ENCODE peak calls at places on chromosomes 2 and 18, in nine cellular contexts. G is SK-N-SH; R is cardiac fibroblast; E is lower leg skin; P is ovary; M is islet precursor cell; A is heart left ventricle; S is CD8-positive, alpha-beta T cell; C is hepatocyte. K is an unnamed sample.
A peak's percentile ranks its signal among the peaks of the same experiment; 100 is the strongest.

GRCh38 chr2:220837226-220837625 is 734.9 kb downstream of the EPHA4 start:
- DNase-seq in G (no peak), R (no peak), E (no peak), P (no peak), M (no peak), A (no peak), S (no peak), C (no peak), K (no peak)

GRCh38 chr2:224072541-224073188 is 33.6 kb upstream of the SERPINE2 start:
- DNase-seq in G (no peak), R (peak; percentile 79), E (no peak), P (peak; percentile 25), M (no peak), A (peak; percentile 57), S (no peak), C (no peak), K (no peak)

GRCh38 chr2:205975082-205975949 is 110.7 kb downstream of the INO80D start:
- DNase-seq in G (no peak), R (peak; percentile 53), E (peak; percentile 31), P (no peak), M (no peak), A (no peak), S (no peak), C (peak; percentile 74), K (no peak)

GRCh38 chr18:8188196-8188595 is 421.0 kb upstream of the RAB12 start:
- DNase-seq in G (no peak), R (peak; percentile 32), E (no peak), P (no peak), M (no peak), A (no peak), S (no peak), C (no peak), K (no peak)

GRCh38 chr2:224036731-224037376 is 2.2 kb downstream of the SERPINE2 start:
- DNase-seq in G (no peak), R (no peak), E (no peak), P (no peak), M (no peak), A (no peak), S (no peak), C (no peak), K (no peak)

GRCh38 chr2:28161466-28161865 is 231.2 kb upstream of the FOSL2 start:
- DNase-seq in G (no peak), R (peak; percentile 66), E (no peak), P (no peak), M (peak; percentile 66), A (no peak), S (no peak), C (no peak), K (no peak)

GRCh38 chr18:55343396-55344073 is 244.5 kb downstream of the TCF4 start:
- DNase-seq in G (no peak), R (peak; percentile 66), E (no peak), P (no peak), M (no peak), A (no peak), S (no peak), C (peak; percentile 33), K (no peak)

GRCh38 chr18:48829443-48830149 is 121.2 kb downstream of the SMAD7 start:
- DNase-seq in G (no peak), R (no peak), E (peak; percentile 80), P (peak; percentile 25), M (peak; percentile 83), A (no peak), S (no peak), C (peak; percentile 66), K (no peak)

GRCh38 chr2:121524650-121525425 is 5.8 kb upstream of the RNU4ATAC start:
- DNase-seq in G (no peak), R (no peak), E (no peak), P (no peak), M (no peak), A (no peak), S (no peak), C (no peak), K (no peak)

GRCh38 chr2:110124038-110124825 is 8.6 kb upstream of the MALL start:
- DNase-seq in G (no peak), R (no peak), E (no peak), P (no peak), M (no peak), A (no peak), S (no peak), C (no peak), K (no peak)

GRCh38 chr18:59145055-59145454 is 5.4 kb downstream of the SEC11C start:
- DNase-seq in G (no peak), R (no peak), E (no peak), P (no peak), M (no peak), A (no peak), S (no peak), C (no peak), K (no peak)

GRCh38 chr2:45241061-45241561 is 231.9 kb upstream of the SIX2 start:
- DNase-seq in G (no peak), R (peak; percentile 78), E (peak; percentile 21), P (no peak), M (no peak), A (no peak), S (no peak), C (no peak), K (no peak)

GRCh38 chr2:72222829-72223564 is 75.3 kb upstream of the CYP26B1 start:
- DNase-seq in G (peak; percentile 10), R (no peak), E (no peak), P (no peak), M (no peak), A (no peak), S (no peak), C (no peak), K (no peak)

GRCh38 chr2:62184499-62185045 is 11.3 kb upstream of the B3GNT2 start:
- DNase-seq in G (no peak), R (no peak), E (no peak), P (no peak), M (no peak), A (no peak), S (no peak), C (no peak), K (no peak)

GRCh38 chr2:240818543-240819403 is 1.2 kb downstream of the KIF1A start:
- DNase-seq in G (peak; percentile 76), R (no peak), E (peak; percentile 80), P (peak; percentile 9), M (peak; percentile 60), A (no peak), S (no peak), C (peak; percentile 38), K (peak; percentile 47)

GRCh38 chr18:23115683-23116096 is 19.6 kb upstream of the CABLES1 start:
- DNase-seq in G (no peak), R (peak; percentile 87), E (no peak), P (no peak), M (peak; percentile 84), A (no peak), S (no peak), C (peak; percentile 81), K (no peak)

GRCh38 chr2:166651991-166652390 is 157.9 kb upstream of the SCN7A start:
- DNase-seq in G (no peak), R (no peak), E (no peak), P (no peak), M (no peak), A (no peak), S (no peak), C (no peak), K (no peak)

GRCh38 chr2:9201185-9201891 is 5.3 kb upstream of the ASAP2 start:
- DNase-seq in G (no peak), R (peak; percentile 87), E (peak; percentile 6), P (no peak), M (peak; percentile 12), A (no peak), S (no peak), C (no peak), K (no peak)

GRCh38 chr2:22253171-22253570 is 1129.4 kb downstream of the TDRD15 start:
- DNase-seq in G (no peak), R (no peak), E (no peak), P (no peak), M (no peak), A (no peak), S (no peak), C (no peak), K (no peak)

GRCh38 chr18:1438458-1438910 is 533.8 kb downstream of the ADCYAP1 start:
- DNase-seq in G (no peak), R (no peak), E (no peak), P (no peak), M (peak; percentile 60), A (no peak), S (no peak), C (no peak), K (no peak)

GRCh38 chr2:196365923-196366322 is 194.5 kb upstream of the STK17B start:
- DNase-seq in G (no peak), R (no peak), E (no peak), P (no peak), M (no peak), A (no peak), S (no peak), C (no peak), K (no peak)

GRCh38 chr18:6747646-6748045 is 18.1 kb downstream of the ARHGAP28 start:
- DNase-seq in G (no peak), R (peak; percentile 83), E (no peak), P (no peak), M (no peak), A (no peak), S (no peak), C (no peak), K (no peak)

GRCh38 chr2:236250909-236251579 is 13.2 kb downstream of the ASB18 start:
- DNase-seq in G (no peak), R (no peak), E (no peak), P (no peak), M (no peak), A (no peak), S (no peak), C (no peak), K (no peak)

GRCh38 chr2:8983571-8983970 is 19.9 kb downstream of the MBOAT2 start:
- DNase-seq in G (no peak), R (peak; percentile 24), E (no peak), P (no peak), M (no peak), A (no peak), S (no peak), C (no peak), K (no peak)

GRCh38 chr18:63095768-63096167 is 223.8 kb downstream of the BCL2 start:
- DNase-seq in G (peak; percentile 32), R (no peak), E (no peak), P (no peak), M (peak; percentile 6), A (no peak), S (no peak), C (no peak), K (no peak)

GRCh38 chr2:160278101-160278888 is 78.2 kb upstream of the ITGB6 start:
- DNase-seq in G (no peak), R (no peak), E (no peak), P (no peak), M (no peak), A (no peak), S (no peak), C (no peak), K (no peak)

GRCh38 chr2:12005886-12006681 is 259.7 kb downstream of the LPIN1 start:
- DNase-seq in G (no peak), R (peak; percentile 40), E (no peak), P (no peak), M (no peak), A (no peak), S (peak; percentile 73), C (peak; percentile 17), K (no peak)

GRCh38 chr2:74441690-74442482 is at the start of gene RTKN:
- DNase-seq in G (no peak), R (peak; percentile 17), E (peak; percentile 89), P (peak; percentile 56), M (peak; percentile 88), A (no peak), S (peak; percentile 28), C (peak; percentile 88), K (no peak)